ENCODE peak calls at places on chromosomes 6 and 20, in five cellular contexts. R, V, N, D and O are unnamed samples.

GRCh38 chr6:42222450-42222849 is 4.8 kb upstream of the MRPS10 start:
- DNase-seq in R (no peak), V (no peak), N (no peak), D (no peak), O (no peak)

GRCh38 chr6:170208651-170209353 is 82.1 kb downstream of the DLL1 start:
- DNase-seq in R (no peak), V (no peak), N (peak; percentile 69), D (no peak), O (peak; percentile 79)

GRCh38 chr6:127096167-127096566 is 22.3 kb upstream of the RSPO3 start:
- DNase-seq in R (no peak), V (no peak), N (no peak), D (no peak), O (no peak)

GRCh38 chr20:17109307-17109706 is 117.5 kb upstream of the PCSK2 start:
- DNase-seq in R (no peak), V (no peak), N (no peak), D (no peak), O (no peak)

GRCh38 chr6:5261545-5262109 is 314 bp downstream of the FARS2 start:
- DNase-seq in R (no peak), V (no peak), N (no peak), D (no peak), O (no peak)

GRCh38 chr20:43725666-43726065 is 1.1 kb downstream of the GTSF1L start:
- DNase-seq in R (no peak), V (no peak), N (peak; percentile 1), D (no peak), O (no peak)

GRCh38 chr6:52176550-52176949 is 9.6 kb upstream of the IL17A start:
- DNase-seq in R (no peak), V (no peak), N (no peak), D (peak; percentile 35), O (no peak)

GRCh38 chr20:35434085-35435005 is 3.7 kb downstream of the GDF5 start:
- DNase-seq in R (no peak), V (no peak), N (no peak), D (no peak), O (no peak)

GRCh38 chr6:149560736-149561135 is 5.4 kb upstream of the GINM1 start:
- DNase-seq in R (no peak), V (no peak), N (no peak), D (peak; percentile 18), O (no peak)

GRCh38 chr20:9837634-9838033 is 1.2 kb downstream of the PAK5 start:
- DNase-seq in R (no peak), V (no peak), N (no peak), D (no peak), O (no peak)

GRCh38 chr20:36472656-36473071 is 68.7 kb upstream of the MYL9 start:
- DNase-seq in R (peak; percentile 82), V (no peak), N (no peak), D (peak; percentile 73), O (no peak)

GRCh38 chr6:157510329-157511188 is 129.6 kb downstream of the ZDHHC14 start:
- DNase-seq in R (no peak), V (no peak), N (no peak), D (no peak), O (peak; percentile 81)

GRCh38 chr6:160419488-160419887 is 71.3 kb downstream of the SLC22A3 start:
- DNase-seq in R (no peak), V (no peak), N (no peak), D (no peak), O (no peak)

GRCh38 chr6:3230275-3231212 is 3.1 kb upstream of the TUBB2B start:
- DNase-seq in R (no peak), V (peak; percentile 48), N (no peak), D (no peak), O (no peak)

GRCh38 chr6:135871878-135872277 is 20.4 kb downstream of the PDE7B start:
- DNase-seq in R (no peak), V (no peak), N (no peak), D (no peak), O (no peak)

GRCh38 chr20:52035977-52036376 is 155.6 kb downstream of the ZFP64 start:
- DNase-seq in R (no peak), V (no peak), N (no peak), D (peak; percentile 31), O (peak; percentile 62)

GRCh38 chr6:34344314-34344713 is 48.2 kb downstream of the NUDT3 start:
- DNase-seq in R (no peak), V (no peak), N (no peak), D (no peak), O (no peak)

GRCh38 chr20:33165416-33166055 is 2.4 kb upstream of the BPIFA2 start:
- DNase-seq in R (no peak), V (no peak), N (peak; percentile 14), D (no peak), O (no peak)

GRCh38 chr6:29926795-29927427 is 15.4 kb upstream of the HLA-A start:
- DNase-seq in R (peak; percentile 84), V (peak; percentile 54), N (peak; percentile 89), D (peak; percentile 87), O (peak; percentile 92)

GRCh38 chr6:105428342-105428957 is 25.6 kb upstream of the PREP start:
- DNase-seq in R (no peak), V (no peak), N (no peak), D (no peak), O (no peak)

GRCh38 chr20:18005990-18006364 is 37.2 kb downstream of the MGME1 start:
- DNase-seq in R (peak; percentile 5), V (no peak), N (no peak), D (no peak), O (no peak)

GRCh38 chr6:128499079-128499705 is 21.2 kb downstream of the PTPRK start:
- DNase-seq in R (no peak), V (no peak), N (no peak), D (no peak), O (no peak)

GRCh38 chr6:139433647-139434419 is 59.4 kb upstream of the CITED2 start:
- DNase-seq in R (peak; percentile 11), V (no peak), N (no peak), D (no peak), O (no peak)

GRCh38 chr6:110233769-110234374 is 53.6 kb downstream of the CDC40 start:
- DNase-seq in R (no peak), V (no peak), N (no peak), D (peak; percentile 26), O (no peak)

GRCh38 chr20:38157635-38158495 is 7.2 kb downstream of the TGM2 start:
- DNase-seq in R (no peak), V (no peak), N (no peak), D (no peak), O (no peak)

GRCh38 chr6:168301648-168302398 is 17.8 kb downstream of the DACT2 start:
- DNase-seq in R (peak; percentile 44), V (no peak), N (no peak), D (no peak), O (no peak)

GRCh38 chr6:27894839-27895762 is 17.1 kb downstream of the OR2B2 start:
- DNase-seq in R (peak; percentile 57), V (peak; percentile 61), N (no peak), D (peak; percentile 89), O (no peak)